ENCODE peak calls at places on chromosomes 3 and 15, in five cellular contexts. One of them, this sample, is unnamed.

GRCh38 chr3:46222435-46223161 is 14.5 kb upstream of the CCR1 start:
- DNase-seq in Karpas-422: no peak
- DNase-seq in AG04450: no peak
- DNase-seq in lower lobe of right lung: no peak
- DNase-seq in mammary epithelial cell: no peak
- DNase-seq in this sample: no peak

GRCh38 chr15:59170295-59170881 is 36.3 kb upstream of the LDHAL6B start:
- DNase-seq in Karpas-422: no peak
- DNase-seq in AG04450: no peak
- DNase-seq in lower lobe of right lung: peak; percentile 66
- DNase-seq in mammary epithelial cell: peak; percentile 93
- DNase-seq in this sample: no peak

GRCh38 chr3:54360320-54360719 is 238.0 kb downstream of the CACNA2D3 start:
- DNase-seq in Karpas-422: no peak
- DNase-seq in AG04450: no peak
- DNase-seq in lower lobe of right lung: no peak
- DNase-seq in mammary epithelial cell: no peak
- DNase-seq in this sample: no peak

GRCh38 chr3:48855681-48856447 is 8.2 kb upstream of the PRKAR2A start:
- DNase-seq in Karpas-422: no peak
- DNase-seq in AG04450: no peak
- DNase-seq in lower lobe of right lung: peak; percentile 10
- DNase-seq in mammary epithelial cell: no peak
- DNase-seq in this sample: no peak

GRCh38 chr3:11136871-11137626 is 17.2 kb upstream of the HRH1 start:
- DNase-seq in Karpas-422: peak; percentile 61
- DNase-seq in AG04450: peak; percentile 100
- DNase-seq in lower lobe of right lung: no peak
- DNase-seq in mammary epithelial cell: peak; percentile 100
- DNase-seq in this sample: no peak

GRCh38 chr3:164723396-164723795 is 354.9 kb downstream of the SI start:
- DNase-seq in Karpas-422: no peak
- DNase-seq in AG04450: no peak
- DNase-seq in lower lobe of right lung: no peak
- DNase-seq in mammary epithelial cell: no peak
- DNase-seq in this sample: no peak

GRCh38 chr3:30659270-30660127 is 53.1 kb downstream of the TGFBR2 start:
- DNase-seq in Karpas-422: no peak
- DNase-seq in AG04450: peak; percentile 88
- DNase-seq in lower lobe of right lung: no peak
- DNase-seq in mammary epithelial cell: peak; percentile 78
- DNase-seq in this sample: no peak

GRCh38 chr15:59251001-59251845 is 44.6 kb downstream of the LDHAL6B start:
- DNase-seq in Karpas-422: peak; percentile 86
- DNase-seq in AG04450: no peak
- DNase-seq in lower lobe of right lung: no peak
- DNase-seq in mammary epithelial cell: no peak
- DNase-seq in this sample: no peak

GRCh38 chr3:130539005-130539404 is 22.0 kb downstream of the COL6A6 start:
- DNase-seq in Karpas-422: peak; percentile 87
- DNase-seq in AG04450: no peak
- DNase-seq in lower lobe of right lung: peak; percentile 59
- DNase-seq in mammary epithelial cell: peak; percentile 19
- DNase-seq in this sample: peak; percentile 26

GRCh38 chr3:32733631-32734229 is 48.7 kb downstream of the CNOT10 start:
- DNase-seq in Karpas-422: peak; percentile 59
- DNase-seq in AG04450: no peak
- DNase-seq in lower lobe of right lung: no peak
- DNase-seq in mammary epithelial cell: no peak
- DNase-seq in this sample: no peak

DNA sequence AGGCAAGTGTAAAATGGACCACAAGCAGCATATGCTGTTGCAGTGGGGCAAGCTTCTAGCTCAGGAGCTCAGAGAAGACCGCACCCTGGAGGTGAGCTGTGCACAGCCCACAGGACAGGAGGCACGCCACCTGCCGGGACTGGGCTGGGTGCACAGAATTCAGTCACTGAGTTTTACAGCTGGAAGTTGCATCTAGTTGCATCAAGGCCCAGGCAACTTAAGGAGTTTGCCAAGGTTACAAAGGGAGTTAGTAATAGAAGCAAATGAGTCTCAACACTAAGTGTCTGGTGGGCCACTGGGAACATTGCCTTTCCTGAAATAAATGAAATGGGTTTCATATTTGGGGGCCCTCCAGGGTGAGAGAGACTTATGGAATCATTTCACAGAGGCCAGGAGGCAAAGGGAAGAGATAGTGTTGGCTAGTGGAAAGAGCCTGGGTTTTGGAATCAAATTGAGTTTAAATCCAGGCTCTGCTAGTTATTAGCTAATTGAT is 36.0 kb upstream of the TIMP4 start:
- DNase-seq in Karpas-422: peak; percentile 81
- DNase-seq in AG04450: no peak
- DNase-seq in lower lobe of right lung: no peak
- DNase-seq in mammary epithelial cell: peak; percentile 31
- DNase-seq in this sample: no peak
- H3K27ac ChIP-seq in Karpas-422: no peak overlapping the region
- H3K27ac ChIP-seq in AG04450: peak overlapping the region; percentile 87
- H3K27ac ChIP-seq in lower lobe of right lung: no peak overlapping the region
- H3K27ac ChIP-seq in mammary epithelial cell: peak overlapping the region; percentile 88
- H3K27ac ChIP-seq in this sample: no peak overlapping the region

DNA sequence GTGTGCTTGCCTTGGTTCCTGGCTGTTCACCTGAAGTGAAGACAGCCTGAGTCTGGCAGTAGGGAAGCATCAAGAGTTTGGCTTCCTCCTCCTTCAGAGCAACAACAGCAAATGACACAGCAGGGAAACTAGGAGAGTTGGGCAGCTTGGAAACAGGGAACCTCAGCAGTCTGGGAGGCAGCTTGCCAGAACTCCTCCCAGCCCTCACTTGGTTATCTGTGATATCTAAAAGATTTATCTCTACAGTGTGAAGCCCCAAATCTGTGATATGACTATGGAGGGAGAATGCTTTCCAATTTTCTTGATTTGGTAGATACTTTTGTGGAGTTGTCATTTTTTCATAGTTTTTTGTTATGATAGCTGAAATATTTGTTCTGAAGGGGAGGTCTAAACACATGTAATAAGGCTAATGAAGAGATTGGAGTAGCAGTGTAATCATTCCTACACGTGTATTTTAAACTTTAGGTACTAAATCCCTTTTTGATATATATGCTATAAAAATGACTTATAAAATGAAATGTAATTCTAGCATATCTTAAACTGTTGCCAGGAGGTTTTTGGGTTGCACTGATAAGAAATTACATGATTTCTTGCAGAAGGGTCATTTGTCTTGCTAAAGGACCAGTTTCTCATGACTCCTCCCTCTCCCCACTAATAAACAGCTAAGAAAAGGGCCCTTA is 20.8 kb downstream of the UBE2E1 start:
- DNase-seq in Karpas-422: no peak
- DNase-seq in AG04450: no peak
- DNase-seq in lower lobe of right lung: no peak
- DNase-seq in mammary epithelial cell: no peak
- DNase-seq in this sample: no peak
- H3K4me3 ChIP-seq in Karpas-422: no peak overlapping the region
- H3K4me3 ChIP-seq in AG04450: no peak overlapping the region
- H3K4me3 ChIP-seq in lower lobe of right lung: no peak overlapping the region
- H3K4me3 ChIP-seq in mammary epithelial cell: no peak overlapping the region
- H3K4me3 ChIP-seq in this sample: no peak overlapping the region

GRCh38 chr3:170730071-170730812 is 139.8 kb downstream of the RPL22L1 start:
- DNase-seq in Karpas-422: no peak
- DNase-seq in AG04450: no peak
- DNase-seq in lower lobe of right lung: no peak
- DNase-seq in mammary epithelial cell: no peak
- DNase-seq in this sample: no peak
- H3K27me3 ChIP-seq in Karpas-422: no peaks in the 10 kb centered on the region
- H3K27me3 ChIP-seq in AG04450: no peaks in the 10 kb centered on the region
- H3K27me3 ChIP-seq in lower lobe of right lung: no peaks in the 10 kb centered on the region
- H3K27me3 ChIP-seq in mammary epithelial cell: no peaks in the 10 kb centered on the region
- H3K27me3 ChIP-seq in this sample: no peaks in the 10 kb centered on the region

GRCh38 chr3:125123906-125124305 is 68.1 kb upstream of the HEG1 start:
- DNase-seq in Karpas-422: no peak
- DNase-seq in AG04450: no peak
- DNase-seq in lower lobe of right lung: no peak
- DNase-seq in mammary epithelial cell: no peak
- DNase-seq in this sample: no peak

GRCh38 chr3:125123455-125123854 is 67.7 kb upstream of the HEG1 start:
- DNase-seq in Karpas-422: peak; percentile 79
- DNase-seq in AG04450: no peak
- DNase-seq in lower lobe of right lung: no peak
- DNase-seq in mammary epithelial cell: no peak
- DNase-seq in this sample: no peak

GRCh38 chr3:125126323-125126722 is 70.5 kb upstream of the HEG1 start:
- DNase-seq in Karpas-422: no peak
- DNase-seq in AG04450: no peak
- DNase-seq in lower lobe of right lung: no peak
- DNase-seq in mammary epithelial cell: no peak
- DNase-seq in this sample: no peak

GRCh38 chr3:125128861-125129501 is 73.2 kb upstream of the HEG1 start:
- DNase-seq in Karpas-422: peak; percentile 41
- DNase-seq in AG04450: no peak
- DNase-seq in lower lobe of right lung: peak; percentile 70
- DNase-seq in mammary epithelial cell: peak; percentile 40
- DNase-seq in this sample: no peak

GRCh38 chr3:125125822-125126245 is 70.0 kb upstream of the HEG1 start:
- DNase-seq in Karpas-422: no peak
- DNase-seq in AG04450: peak; percentile 84
- DNase-seq in lower lobe of right lung: no peak
- DNase-seq in mammary epithelial cell: peak; percentile 79
- DNase-seq in this sample: no peak
- H3K27ac ChIP-seq in Karpas-422: peak overlapping the region; percentile 65
- H3K27ac ChIP-seq in AG04450: peak overlapping the region; percentile 59
- H3K27ac ChIP-seq in lower lobe of right lung: no peak overlapping the region
- H3K27ac ChIP-seq in mammary epithelial cell: no peak overlapping the region
- H3K27ac ChIP-seq in this sample: no peak overlapping the region